ENCODE peak calls at places on chromosome 17, in ten cellular contexts. One of them, this sample, is unnamed.

GRCh38 chr17:72677714-72678390 is 414.6 kb downstream of the SLC39A11 start:
- DNase-seq in A549: no peak
- DNase-seq in brain microvascular endothelial cell: peak
- DNase-seq in transverse colon: no peak
- DNase-seq in mucosa of descending colon: no peak
- DNase-seq in pancreas: no peak
- DNase-seq in A673: no peak
- DNase-seq in ovary: no peak
- DNase-seq in tibial artery: no peak
- DNase-seq in fibroblast of the aortic adventitia: no peak
- DNase-seq in this sample: peak

GRCh38 chr17:34730816-34731215 is 151.4 kb downstream of the TMEM132E start:
- DNase-seq in A549: no peak
- DNase-seq in brain microvascular endothelial cell: no peak
- DNase-seq in transverse colon: no peak
- DNase-seq in mucosa of descending colon: no peak
- DNase-seq in pancreas: no peak
- DNase-seq in A673: no peak
- DNase-seq in ovary: no peak
- DNase-seq in tibial artery: peak
- DNase-seq in fibroblast of the aortic adventitia: no peak
- DNase-seq in this sample: no peak

GRCh38 chr17:4974064-4974670 is 6.5 kb upstream of the SPAG7 start:
- DNase-seq in A549: no peak
- DNase-seq in brain microvascular endothelial cell: no peak
- DNase-seq in transverse colon: no peak
- DNase-seq in mucosa of descending colon: no peak
- DNase-seq in pancreas: no peak
- DNase-seq in A673: no peak
- DNase-seq in ovary: no peak
- DNase-seq in tibial artery: no peak
- DNase-seq in fibroblast of the aortic adventitia: no peak
- DNase-seq in this sample: no peak

GRCh38 chr17:62716834-62717588 is 89.5 kb downstream of the MRC2 start:
- DNase-seq in A549: no peak
- DNase-seq in brain microvascular endothelial cell: no peak
- DNase-seq in transverse colon: no peak
- DNase-seq in mucosa of descending colon: no peak
- DNase-seq in pancreas: no peak
- DNase-seq in A673: no peak
- DNase-seq in ovary: no peak
- DNase-seq in tibial artery: peak
- DNase-seq in fibroblast of the aortic adventitia: no peak
- DNase-seq in this sample: no peak

GRCh38 chr17:62965649-62966425 is at the start of gene TANC2:
- DNase-seq in A549: peak
- DNase-seq in brain microvascular endothelial cell: peak
- DNase-seq in transverse colon: peak
- DNase-seq in mucosa of descending colon: peak
- DNase-seq in pancreas: peak
- DNase-seq in A673: peak
- DNase-seq in ovary: peak
- DNase-seq in tibial artery: peak
- DNase-seq in fibroblast of the aortic adventitia: peak
- DNase-seq in this sample: no peak

GRCh38 chr17:74032222-74032621 is 171.3 kb upstream of the RPL38 start:
- DNase-seq in A549: no peak
- DNase-seq in brain microvascular endothelial cell: no peak
- DNase-seq in transverse colon: no peak
- DNase-seq in mucosa of descending colon: no peak
- DNase-seq in pancreas: no peak
- DNase-seq in A673: no peak
- DNase-seq in ovary: no peak
- DNase-seq in tibial artery: no peak
- DNase-seq in fibroblast of the aortic adventitia: no peak
- DNase-seq in this sample: no peak

GRCh38 chr17:8872036-8872704 is 4.7 kb upstream of the PIK3R6 start:
- DNase-seq in A549: no peak
- DNase-seq in brain microvascular endothelial cell: no peak
- DNase-seq in transverse colon: no peak
- DNase-seq in mucosa of descending colon: no peak
- DNase-seq in pancreas: no peak
- DNase-seq in A673: no peak
- DNase-seq in ovary: no peak
- DNase-seq in tibial artery: no peak
- DNase-seq in fibroblast of the aortic adventitia: no peak
- DNase-seq in this sample: no peak

GRCh38 chr17:9702916-9703780 is 57.8 kb downstream of the USP43 start:
- DNase-seq in A549: no peak
- DNase-seq in brain microvascular endothelial cell: no peak
- DNase-seq in transverse colon: no peak
- DNase-seq in mucosa of descending colon: no peak
- DNase-seq in pancreas: no peak
- DNase-seq in A673: no peak
- DNase-seq in ovary: no peak
- DNase-seq in tibial artery: no peak
- DNase-seq in fibroblast of the aortic adventitia: no peak
- DNase-seq in this sample: no peak

GRCh38 chr17:64599187-64599676 is 62.9 kb downstream of the SMURF2 start:
- DNase-seq in A549: no peak
- DNase-seq in brain microvascular endothelial cell: no peak
- DNase-seq in transverse colon: peak
- DNase-seq in mucosa of descending colon: peak
- DNase-seq in pancreas: no peak
- DNase-seq in A673: no peak
- DNase-seq in ovary: no peak
- DNase-seq in tibial artery: no peak
- DNase-seq in fibroblast of the aortic adventitia: no peak
- DNase-seq in this sample: no peak

DNA sequence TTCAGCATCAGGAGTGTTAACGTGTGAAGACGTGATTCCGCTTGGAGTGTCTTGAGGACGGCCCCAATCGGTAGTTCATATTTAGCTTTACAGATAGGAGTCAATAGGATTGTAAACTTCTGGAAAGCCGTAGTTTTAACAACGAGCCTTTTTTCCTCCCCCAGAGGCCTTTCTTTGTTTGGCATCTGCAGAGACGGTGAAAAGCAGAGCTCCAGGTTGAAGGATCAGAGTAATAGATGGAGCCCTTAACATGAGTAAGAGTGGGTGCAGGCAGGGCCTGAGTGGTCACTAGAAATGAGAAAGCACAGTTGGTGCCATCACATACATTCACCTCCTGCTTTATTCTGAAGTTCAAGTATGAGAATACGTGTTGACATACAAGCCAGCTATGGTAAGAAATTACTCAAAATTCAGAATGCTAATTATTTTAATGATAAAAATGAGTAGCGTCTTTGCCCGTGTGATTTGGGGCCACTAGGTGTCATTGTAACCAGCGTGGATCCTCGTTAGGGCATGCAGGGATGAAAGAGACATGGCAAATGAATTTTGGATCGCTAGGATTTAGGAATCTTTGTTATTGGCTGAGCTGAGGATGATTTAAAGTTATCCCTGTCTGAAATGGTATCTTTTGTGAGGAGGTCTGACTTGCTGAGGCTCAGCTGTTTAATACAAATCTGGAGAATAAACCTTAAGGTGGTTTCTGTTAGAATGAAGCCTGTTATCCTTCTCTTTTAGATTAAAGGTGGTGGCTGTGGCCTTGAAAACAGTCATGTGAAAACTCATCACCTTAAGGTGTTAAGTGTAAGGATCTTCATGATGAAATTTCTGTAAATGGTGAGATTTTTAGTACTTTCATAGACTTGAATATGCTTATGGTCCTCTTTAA is 18.6 kb downstream of the PRCD start:
- DNase-seq in A549: peak
- DNase-seq in brain microvascular endothelial cell: no peak
- DNase-seq in transverse colon: no peak
- DNase-seq in mucosa of descending colon: no peak
- DNase-seq in pancreas: no peak
- DNase-seq in A673: peak
- DNase-seq in ovary: no peak
- DNase-seq in tibial artery: no peak
- DNase-seq in fibroblast of the aortic adventitia: peak
- DNase-seq in this sample: no peak
- TF ChIP-seq CTCF in A549: peak
- TF ChIP-seq CTCF in brain microvascular endothelial cell: peak
- TF ChIP-seq CTCF in transverse colon: peak
- TF ChIP-seq CTCF in mucosa of descending colon: no peak
- TF ChIP-seq CTCF in pancreas: no peak
- TF ChIP-seq CTCF in A673: peak
- TF ChIP-seq CTCF in ovary: peak
- TF ChIP-seq CTCF in tibial artery: no peak
- TF ChIP-seq CTCF in fibroblast of the aortic adventitia: peak
- TF ChIP-seq CTCF in this sample: peak

GRCh38 chr17:40015005-40015997 is at the start of gene CSF3:
- DNase-seq in A549: no peak
- DNase-seq in brain microvascular endothelial cell: no peak
- DNase-seq in transverse colon: peak
- DNase-seq in mucosa of descending colon: peak
- DNase-seq in pancreas: no peak
- DNase-seq in A673: no peak
- DNase-seq in ovary: no peak
- DNase-seq in tibial artery: no peak
- DNase-seq in fibroblast of the aortic adventitia: peak
- DNase-seq in this sample: no peak
- H3K4me3 ChIP-seq in A549: no peak
- H3K4me3 ChIP-seq in brain microvascular endothelial cell: no peak
- H3K4me3 ChIP-seq in transverse colon: no peak
- H3K4me3 ChIP-seq in mucosa of descending colon: no peak
- H3K4me3 ChIP-seq in pancreas: no peak
- H3K4me3 ChIP-seq in A673: no peak
- H3K4me3 ChIP-seq in ovary: no peak
- H3K4me3 ChIP-seq in tibial artery: no peak
- H3K4me3 ChIP-seq in fibroblast of the aortic adventitia: no peak
- H3K4me3 ChIP-seq in this sample: no peak

DNA sequence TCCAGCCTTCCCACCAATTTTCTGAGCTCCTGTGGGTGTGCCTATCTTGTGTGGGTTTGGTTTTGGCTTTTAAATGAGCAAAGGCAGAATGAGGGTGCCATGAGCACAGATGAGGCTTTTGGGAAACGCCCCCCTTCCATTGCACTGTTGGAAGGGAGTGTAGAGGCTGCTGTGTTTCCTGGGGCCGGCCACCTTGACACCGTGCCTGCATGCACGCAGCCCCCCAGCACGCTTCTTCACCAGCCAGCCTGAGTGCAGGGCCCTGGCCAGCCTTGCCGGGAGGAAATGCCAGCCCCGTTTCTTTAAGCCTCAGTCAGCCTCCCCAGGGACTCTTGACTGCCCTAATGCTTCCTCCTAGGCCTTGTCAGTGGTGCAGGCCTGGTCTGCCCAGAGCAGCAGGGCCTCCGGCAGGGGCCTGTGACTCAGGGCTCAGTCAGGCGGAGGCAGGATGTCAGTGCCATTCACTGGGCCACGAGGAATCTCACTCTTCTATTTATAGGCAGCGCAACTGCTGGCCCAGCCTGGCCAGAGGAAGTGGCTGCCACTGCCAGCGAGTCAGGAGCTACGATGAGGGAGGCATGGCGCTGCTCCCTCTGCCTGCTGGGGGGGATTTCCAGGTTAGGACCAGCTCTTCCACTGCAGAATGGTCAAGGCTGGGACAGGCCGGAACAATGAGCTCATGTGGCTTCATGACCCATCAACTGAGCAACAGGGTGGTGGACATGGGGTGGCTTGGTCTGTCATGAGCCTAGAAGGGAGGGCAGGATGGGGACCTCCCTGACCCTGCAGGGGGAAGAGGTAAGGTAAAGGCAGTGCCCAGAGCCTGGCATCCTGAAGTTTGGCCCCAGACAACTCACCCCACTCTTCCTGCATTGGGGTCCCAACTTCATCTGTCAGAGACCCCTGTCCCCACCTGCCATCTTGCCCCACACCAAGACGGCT is 205.2 kb downstream of the RAB11FIP4 start:
- DNase-seq in A549: peak
- DNase-seq in brain microvascular endothelial cell: peak
- DNase-seq in transverse colon: peak
- DNase-seq in mucosa of descending colon: peak
- DNase-seq in pancreas: no peak
- DNase-seq in A673: peak
- DNase-seq in ovary: no peak
- DNase-seq in tibial artery: peak
- DNase-seq in fibroblast of the aortic adventitia: peak
- DNase-seq in this sample: peak
- TF ChIP-seq CTCF in A549: no peak
- TF ChIP-seq CTCF in brain microvascular endothelial cell: no peak
- TF ChIP-seq CTCF in transverse colon: no peak
- TF ChIP-seq CTCF in mucosa of descending colon: no peak
- TF ChIP-seq CTCF in pancreas: no peak
- TF ChIP-seq CTCF in A673: no peak
- TF ChIP-seq CTCF in ovary: no peak
- TF ChIP-seq CTCF in tibial artery: peak
- TF ChIP-seq CTCF in fibroblast of the aortic adventitia: no peak
- TF ChIP-seq CTCF in this sample: no peak

GRCh38 chr17:50545306-50545705 is 1.7 kb upstream of the SPATA20 start:
- DNase-seq in A549: no peak
- DNase-seq in brain microvascular endothelial cell: no peak
- DNase-seq in transverse colon: peak
- DNase-seq in mucosa of descending colon: peak
- DNase-seq in pancreas: no peak
- DNase-seq in A673: no peak
- DNase-seq in ovary: no peak
- DNase-seq in tibial artery: no peak
- DNase-seq in fibroblast of the aortic adventitia: no peak
- DNase-seq in this sample: no peak

GRCh38 chr17:50547035-50547735 is at the start of gene SPATA20:
- DNase-seq in A549: peak
- DNase-seq in brain microvascular endothelial cell: peak
- DNase-seq in transverse colon: peak
- DNase-seq in mucosa of descending colon: peak
- DNase-seq in pancreas: peak
- DNase-seq in A673: peak
- DNase-seq in ovary: peak
- DNase-seq in tibial artery: peak
- DNase-seq in fibroblast of the aortic adventitia: peak
- DNase-seq in this sample: peak

GRCh38 chr17:50547736-50548083 is 736 bp downstream of the SPATA20 start:
- DNase-seq in A549: peak
- DNase-seq in brain microvascular endothelial cell: no peak
- DNase-seq in transverse colon: peak
- DNase-seq in mucosa of descending colon: peak
- DNase-seq in pancreas: no peak
- DNase-seq in A673: no peak
- DNase-seq in ovary: peak
- DNase-seq in tibial artery: no peak
- DNase-seq in fibroblast of the aortic adventitia: no peak
- DNase-seq in this sample: no peak

GRCh38 chr17:50548831-50549230 is 1.9 kb downstream of the SPATA20 start:
- DNase-seq in A549: no peak
- DNase-seq in brain microvascular endothelial cell: no peak
- DNase-seq in transverse colon: no peak
- DNase-seq in mucosa of descending colon: no peak
- DNase-seq in pancreas: no peak
- DNase-seq in A673: no peak
- DNase-seq in ovary: no peak
- DNase-seq in tibial artery: no peak
- DNase-seq in fibroblast of the aortic adventitia: no peak
- DNase-seq in this sample: no peak

DNA sequence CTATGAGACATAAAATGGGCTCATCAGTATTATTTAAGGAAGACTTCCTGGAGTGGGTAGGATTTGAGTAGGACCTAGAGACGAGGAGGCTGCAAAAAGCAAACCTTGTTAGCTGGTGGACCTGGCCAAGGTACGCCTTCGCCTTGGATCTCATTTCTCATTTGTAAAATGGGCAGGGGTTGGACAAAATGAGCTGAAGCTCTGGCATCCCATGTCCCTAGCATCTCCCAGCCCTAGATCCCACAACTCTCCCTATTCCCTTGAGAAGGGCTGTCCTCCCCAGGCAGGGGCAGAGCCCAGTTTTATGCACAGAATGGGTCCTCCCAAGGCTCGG is 306 bp upstream of the SPATA20 start:
- DNase-seq in A549: no peak
- DNase-seq in brain microvascular endothelial cell: no peak
- DNase-seq in transverse colon: no peak
- DNase-seq in mucosa of descending colon: no peak
- DNase-seq in pancreas: no peak
- DNase-seq in A673: no peak
- DNase-seq in ovary: no peak
- DNase-seq in tibial artery: no peak
- DNase-seq in fibroblast of the aortic adventitia: no peak
- DNase-seq in this sample: no peak
- H3K4me3 ChIP-seq in A549: no peak
- H3K4me3 ChIP-seq in brain microvascular endothelial cell: peak
- H3K4me3 ChIP-seq in transverse colon: no peak
- H3K4me3 ChIP-seq in mucosa of descending colon: peak
- H3K4me3 ChIP-seq in pancreas: peak
- H3K4me3 ChIP-seq in A673: peak
- H3K4me3 ChIP-seq in ovary: no peak
- H3K4me3 ChIP-seq in tibial artery: peak
- H3K4me3 ChIP-seq in fibroblast of the aortic adventitia: peak
- H3K4me3 ChIP-seq in this sample: peak

This sample was measured in AG04449.